ENCODE peak calls at places on chromosome X, in six cellular contexts. C is mesenchymal stem cell, Y is H9, U is trophoblast cell, I is neuronal stem cell, X is H1. L is an unnamed sample.
A peak's percentile ranks its signal among the peaks of the same experiment; 100 is the strongest.

GRCh38 chrX:45774961-45775360 is 574.3 kb upstream of the DIPK2B start:
- DNase-seq in Y (no peak), I (no peak), U (no peak), X (no peak), C (no peak), L (peak; percentile 81)

GRCh38 chrX:119871245-119871598 is 311 bp downstream of the RNF113A start:
- DNase-seq in Y (no peak), C (no peak), X (no peak), I (no peak), U (no peak), L (peak; percentile 7)

GRCh38 chrX:1945879-1946278 is 331.0 kb downstream of the ASMT start:
- DNase-seq in Y (no peak), U (no peak), I (no peak), C (no peak), X (no peak), L (no peak)

GRCh38 chrX:110853610-110854009 is 58.0 kb upstream of the CHRDL1 start:
- DNase-seq in I (no peak), X (no peak), U (peak; percentile 48), C (peak; percentile 9), Y (peak; percentile 52), L (no peak)

GRCh38 chrX:1932231-1932630 is 317.4 kb downstream of the ASMT start:
- DNase-seq in U (no peak), I (no peak), X (no peak), Y (no peak), C (peak; percentile 87), L (no peak)

GRCh38 chrX:102745513-102746133 is 25.1 kb downstream of the GPRASP3 start:
- DNase-seq in I (peak; percentile 48), Y (peak; percentile 69), C (peak; percentile 4), U (no peak), X (peak; percentile 44), L (no peak)

GRCh38 chrX:140480765-140481164 is 24.1 kb downstream of the SOX3 start:
- DNase-seq in X (no peak), Y (no peak), C (no peak), I (no peak), U (no peak), L (no peak)

GRCh38 chrX:78527263-78527662 is 131.9 kb downstream of the RTL3 start:
- DNase-seq in X (no peak), I (no peak), U (peak; percentile 58), Y (no peak), C (no peak), L (peak; percentile 8)

GRCh38 chrX:103811858-103812257 is 20.2 kb downstream of the RAB9B start:
- DNase-seq in C (no peak), X (no peak), I (no peak), Y (no peak), U (peak; percentile 7), L (no peak)

GRCh38 chrX:129522184-129523059 is 868 bp downstream of the SMARCA1 start:
- DNase-seq in C (peak; percentile 81), Y (peak; percentile 67), X (no peak), I (peak; percentile 31), U (peak; percentile 21), L (peak; percentile 54)

GRCh38 chrX:154733072-154733425 is 17.8 kb downstream of the GAB3 start:
- DNase-seq in X (no peak), U (no peak), I (no peak), Y (no peak), C (no peak), L (no peak)

GRCh38 chrX:152640039-152640818 is 2.5 kb downstream of the GABRQ start:
- DNase-seq in I (no peak), U (no peak), C (no peak), X (no peak), Y (peak; percentile 32), L (peak; percentile 1)

GRCh38 chrX:40406330-40406859 is 174.4 kb upstream of the ATP6AP2 start:
- DNase-seq in I (no peak), X (no peak), U (peak; percentile 72), C (no peak), Y (no peak), L (no peak)

GRCh38 chrX:110146521-110146920 is 143.6 kb downstream of the TMEM164 start:
- DNase-seq in Y (no peak), X (no peak), I (peak; percentile 31), C (peak; percentile 64), U (peak; percentile 71), L (peak; percentile 48)

GRCh38 chrX:138711399-138712347 is at the start of gene FGF13:
- DNase-seq in X (peak; percentile 21), Y (peak; percentile 73), C (no peak), I (peak; percentile 48), U (no peak), L (no peak)

GRCh38 chrX:139204576-139204902 is 326.0 kb upstream of the F9 start:
- DNase-seq in U (no peak), X (no peak), I (no peak), C (no peak), Y (no peak), L (no peak)

GRCh38 chrX:45775462-45775861 is 574.8 kb upstream of the DIPK2B start:
- DNase-seq in U (peak; percentile 88), I (no peak), Y (no peak), X (no peak), C (peak; percentile 71), L (peak; percentile 81)

DNA sequence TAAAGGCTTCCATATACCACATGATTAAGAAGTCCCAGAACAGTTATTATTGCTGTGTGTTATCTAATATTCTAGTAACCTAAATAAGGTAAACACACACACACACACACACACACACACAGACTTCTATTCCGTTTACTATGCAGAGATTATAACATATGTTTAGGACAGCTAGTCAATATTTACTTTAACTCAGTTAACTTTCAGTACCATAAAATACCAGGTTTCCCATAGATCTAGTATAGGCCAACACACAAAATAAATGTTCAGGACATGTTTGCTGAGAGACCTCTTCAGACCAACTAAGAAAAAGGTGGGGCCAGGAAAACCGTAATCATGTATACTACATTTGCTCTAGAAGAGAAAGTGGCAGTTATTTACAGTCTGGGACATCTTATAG is 365.5 kb downstream of the KLHL13 start:
- DNase-seq in C (no peak), X (no peak), I (no peak), Y (no peak), U (no peak), L (no peak)
- H4K91ac ChIP-seq in C (no peak overlapping the region), X (no peak overlapping the region), I (no peak overlapping the region), Y (no peak overlapping the region), U (no peak overlapping the region), L (no peak overlapping the region)

GRCh38 chrX:49019599-49020249 is 17.7 kb upstream of the GRIPAP1 start:
- DNase-seq in C (no peak), Y (no peak), X (no peak), I (no peak), U (no peak), L (no peak)
- H4K91ac ChIP-seq in C (no peak overlapping the region), Y (no peak overlapping the region), X (no peak overlapping the region), I (no peak overlapping the region), U (no peak overlapping the region), L (no peak overlapping the region)

DNA sequence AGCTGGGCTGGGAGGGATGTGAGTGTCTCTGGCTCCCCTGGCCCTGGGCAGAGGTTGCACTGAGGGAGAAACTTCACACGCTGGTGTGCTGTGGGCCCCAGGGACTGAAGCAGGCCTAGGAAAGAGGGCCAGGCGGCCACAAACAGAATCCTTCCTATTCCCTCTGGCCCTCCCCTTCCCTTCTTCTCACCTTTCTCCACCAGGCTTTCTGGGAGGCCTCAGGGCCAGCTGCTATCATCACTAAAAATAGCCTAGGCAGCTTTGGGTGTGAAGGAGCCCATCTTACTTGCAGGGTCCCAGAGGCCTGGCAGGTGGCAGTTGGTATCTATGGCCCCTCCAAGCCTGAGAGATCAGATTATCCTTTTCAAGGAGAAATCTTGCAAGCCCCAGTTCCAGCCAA is 70.0 kb downstream of the PJA1 start:
- DNase-seq in C (no peak), U (no peak), Y (no peak), X (no peak), I (no peak), L (no peak)
- H4K91ac ChIP-seq in C (no peak overlapping the region), U (peak overlapping the region; percentile 66), Y (no peak overlapping the region), X (no peak overlapping the region), I (no peak overlapping the region), L (no peak overlapping the region)

GRCh38 chrX:49812177-49812576 is 16.9 kb upstream of the PAGE4 start:
- DNase-seq in I (no peak), U (peak; percentile 6), Y (no peak), C (no peak), X (no peak), L (no peak)

GRCh38 chrX:49810233-49810632 is 18.9 kb upstream of the PAGE4 start:
- DNase-seq in Y (no peak), X (no peak), C (no peak), U (no peak), I (no peak), L (no peak)
- H4K91ac ChIP-seq in Y (no peak overlapping the region), X (no peak overlapping the region), C (no peak overlapping the region), U (no peak overlapping the region), I (no peak overlapping the region), L (no peak overlapping the region)

DNA sequence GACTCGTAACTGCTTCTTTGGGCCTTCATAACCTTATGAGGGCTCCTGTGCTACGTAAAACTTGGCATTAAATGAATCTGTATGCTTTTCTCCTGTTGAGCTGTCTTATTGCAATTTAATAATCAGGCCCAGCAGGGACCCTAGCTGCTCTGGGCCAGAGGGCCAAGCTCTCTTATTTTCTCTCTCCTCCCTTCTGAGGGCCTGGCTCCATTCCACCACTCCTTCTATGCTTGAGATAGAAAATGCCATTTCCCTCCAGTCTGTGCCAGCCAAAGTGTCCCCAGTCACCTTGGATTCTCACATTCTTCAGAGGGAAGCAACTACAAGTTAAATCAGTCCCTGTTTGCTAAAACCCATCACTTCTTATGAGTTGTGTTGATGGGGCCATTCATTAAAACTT is 90.1 kb downstream of the CLCN4 start:
- DNase-seq in U (no peak), C (no peak), Y (no peak), X (no peak), I (no peak), L (no peak)
- H4K91ac ChIP-seq in U (no peak overlapping the region), C (no peak overlapping the region), Y (no peak overlapping the region), X (no peak overlapping the region), I (no peak overlapping the region), L (no peak overlapping the region)

DNA sequence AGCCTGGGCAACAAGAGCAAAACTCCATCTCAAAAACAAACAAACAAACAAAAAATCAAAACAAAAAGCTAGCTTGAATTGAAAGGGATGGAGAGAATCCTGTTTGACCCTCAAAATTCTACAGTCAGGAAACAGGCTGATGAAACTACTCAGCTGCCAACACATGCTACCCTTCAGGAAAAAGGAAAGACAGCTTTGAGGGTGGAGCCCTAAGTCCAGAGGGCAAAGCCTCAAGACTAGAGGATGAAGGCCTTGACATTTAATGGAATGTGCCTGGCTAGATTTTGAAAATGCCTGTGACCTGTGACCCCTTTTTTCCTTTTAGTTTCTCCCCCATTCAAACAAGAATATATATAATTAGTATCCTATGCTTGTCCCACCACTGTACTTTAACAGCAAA is 27.1 kb downstream of the MORC4 start:
- DNase-seq in U (no peak), Y (no peak), I (no peak), C (no peak), X (no peak), L (no peak)
- H4K91ac ChIP-seq in U (no peak overlapping the region), Y (no peak overlapping the region), I (no peak overlapping the region), C (no peak overlapping the region), X (no peak overlapping the region), L (no peak overlapping the region)

DNA sequence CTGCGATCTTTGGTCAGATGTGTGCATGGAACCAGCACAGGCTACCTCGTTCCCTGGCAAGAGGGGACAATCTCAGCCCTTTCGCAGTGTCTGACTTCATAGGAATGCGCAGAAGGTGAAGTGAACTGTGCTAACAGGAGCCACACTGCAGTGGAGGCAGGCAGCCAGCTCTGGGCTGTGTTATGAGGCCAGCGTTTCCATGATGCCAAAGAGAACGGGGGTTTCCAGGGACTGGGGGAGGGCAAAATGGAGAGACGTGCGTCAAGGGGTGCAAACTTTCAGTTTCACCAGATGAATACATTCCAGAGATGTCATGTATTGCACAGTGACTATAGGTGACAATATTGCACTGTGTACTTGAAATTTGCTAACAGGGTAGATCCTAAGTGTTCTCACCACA is 30.4 kb downstream of the CLDN34 start:
- DNase-seq in U (peak; percentile 59), X (no peak), I (no peak), C (no peak), Y (no peak), L (no peak)
- H4K91ac ChIP-seq in U (peak overlapping the region; percentile 20), X (no peak overlapping the region), I (no peak overlapping the region), C (no peak overlapping the region), Y (no peak overlapping the region), L (no peak overlapping the region)

L was measured in IMR-90.